ENCODE peak calls at places on chromosomes 3 and 15, in four cellular contexts. O, G, I and K are unnamed samples.

GRCh38 chr3:29279830-29280229 is 1.0 kb upstream of the RBMS3 start:
- DNase-seq in O (peak), G (no peak), I (no peak), K (peak)

GRCh38 chr3:52721002-52721741 is 15.3 kb downstream of the SPCS1 start:
- DNase-seq in O (no peak), G (no peak), I (no peak), K (peak)

GRCh38 chr3:150737874-150738679 is 24.9 kb downstream of the SIAH2 start:
- DNase-seq in O (peak), G (peak), I (no peak), K (peak)

GRCh38 chr15:52682776-52683175 is 3.6 kb upstream of the ATOSA start:
- DNase-seq in O (no peak), G (no peak), I (no peak), K (no peak)

GRCh38 chr15:39551476-39551875 is 29.4 kb upstream of the THBS1 start:
- DNase-seq in O (no peak), G (no peak), I (no peak), K (no peak)

GRCh38 chr3:138340511-138340910 is 7.9 kb upstream of the MRAS start:
- DNase-seq in O (no peak), G (no peak), I (no peak), K (no peak)

GRCh38 chr3:33437556-33438283 is 2.5 kb downstream of the UBP1 start:
- DNase-seq in O (peak), G (peak), I (peak), K (peak)

GRCh38 chr15:78944202-78944625 is 632 bp downstream of the CTSH start:
- DNase-seq in O (no peak), G (no peak), I (peak), K (no peak)

GRCh38 chr15:32685576-32685975 is 32.2 kb upstream of the GREM1 start:
- DNase-seq in O (peak), G (no peak), I (no peak), K (peak)

GRCh38 chr3:104909188-104909587 is 457.5 kb upstream of the ALCAM start:
- DNase-seq in O (peak), G (peak), I (no peak), K (peak)

GRCh38 chr3:195597848-195598247 is 14.1 kb upstream of the APOD start:
- DNase-seq in O (no peak), G (no peak), I (no peak), K (no peak)

GRCh38 chr3:52934626-52935530 is 37.5 kb upstream of the STIMATE start:
- DNase-seq in O (peak), G (peak), I (peak), K (peak)

GRCh38 chr3:146250449-146251382 is at the start of gene PLSCR4:
- DNase-seq in O (peak), G (peak), I (peak), K (peak)

GRCh38 chr15:40047413-40048154 is 8.6 kb upstream of the SRP14 start:
- DNase-seq in O (peak), G (peak), I (peak), K (peak)

GRCh38 chr15:66670698-66671580 is 31.1 kb upstream of the SMAD6 start:
- DNase-seq in O (no peak), G (peak), I (peak), K (no peak)

GRCh38 chr15:80825361-80826030 is 46.3 kb downstream of the CEMIP start:
- DNase-seq in O (no peak), G (no peak), I (no peak), K (peak)

GRCh38 chr3:25558106-25558505 is 106.6 kb downstream of the TOP2B start:
- DNase-seq in O (peak), G (no peak), I (peak), K (no peak)

GRCh38 chr3:6528951-6529350 is 332.0 kb upstream of the GRM7 start:
- DNase-seq in O (no peak), G (no peak), I (no peak), K (no peak)

GRCh38 chr3:44248152-44248551 is 6.5 kb downstream of the TOPAZ1 start:
- DNase-seq in O (no peak), G (no peak), I (no peak), K (no peak)

GRCh38 chr3:120145498-120146285 is 51.4 kb upstream of the GSK3B start:
- DNase-seq in O (peak), G (peak), I (no peak), K (peak)

GRCh38 chr3:160448845-160449659 is 534 bp downstream of the TRIM59 start:
- DNase-seq in O (peak), G (no peak), I (no peak), K (peak)

GRCh38 chr3:58577269-58577821 is at the start of gene FAM107A:
- DNase-seq in O (peak), G (no peak), I (no peak), K (peak)
- TF ChIP-seq CTCF in O (peak), G (no peak), I (no peak), K (peak)

DNA sequence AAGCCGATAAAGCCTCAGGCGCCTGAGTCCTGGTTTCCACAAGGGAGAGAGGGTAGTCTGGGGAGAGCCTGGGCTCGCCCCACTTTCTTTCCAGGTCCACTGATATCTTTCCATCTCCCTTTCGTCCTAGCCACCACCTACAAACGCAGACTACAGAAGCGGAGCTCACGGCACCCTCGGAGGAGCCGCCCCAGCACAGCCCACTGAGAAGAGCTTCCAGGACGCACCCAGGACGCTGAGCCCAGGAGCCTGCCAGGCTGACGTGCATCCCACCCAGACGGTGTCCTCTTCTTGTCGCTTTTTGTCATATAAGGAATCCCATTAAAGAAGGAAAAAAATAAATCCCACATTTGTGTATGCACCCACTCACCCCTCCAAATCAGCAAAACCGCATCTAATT is 21.1 kb downstream of the HAPLN3 start:
- DNase-seq in O (no peak), G (no peak), I (no peak), K (no peak)
- H3K4me3 ChIP-seq in O (no peak), G (no peak), I (no peak), K (no peak)

GRCh38 chr3:8458711-8459110 is 42.9 kb upstream of the LMCD1 start:
- DNase-seq in O (peak), G (no peak), I (no peak), K (peak)
- TF ChIP-seq CTCF in O (no peak), G (no peak), I (no peak), K (peak)

GRCh38 chr15:60004019-60004845 is at the start of gene FOXB1:
- DNase-seq in O (no peak), G (peak), I (no peak), K (no peak)
- H3K4me3 ChIP-seq in O (peak), G (no peak), I (no peak), K (peak)

GRCh38 chr15:85540085-85540797 is 159.8 kb downstream of the AKAP13 start:
- DNase-seq in O (no peak), G (no peak), I (no peak), K (no peak)
- TF ChIP-seq CTCF in O (no peak), G (no peak), I (no peak), K (no peak)

GRCh38 chr3:12558706-12559105 is 1.8 kb downstream of the MKRN2 start:
- DNase-seq in O (no peak), G (no peak), I (peak), K (no peak)
- H3K4me3 ChIP-seq in O (peak), G (peak), I (no peak), K (peak)

GRCh38 chr3:78741066-78741645 is 1026.6 kb downstream of the ROBO1 start:
- DNase-seq in O (no peak), G (no peak), I (peak), K (no peak)
- TF ChIP-seq CTCF in O (peak), G (peak), I (no peak), K (peak)

DNA sequence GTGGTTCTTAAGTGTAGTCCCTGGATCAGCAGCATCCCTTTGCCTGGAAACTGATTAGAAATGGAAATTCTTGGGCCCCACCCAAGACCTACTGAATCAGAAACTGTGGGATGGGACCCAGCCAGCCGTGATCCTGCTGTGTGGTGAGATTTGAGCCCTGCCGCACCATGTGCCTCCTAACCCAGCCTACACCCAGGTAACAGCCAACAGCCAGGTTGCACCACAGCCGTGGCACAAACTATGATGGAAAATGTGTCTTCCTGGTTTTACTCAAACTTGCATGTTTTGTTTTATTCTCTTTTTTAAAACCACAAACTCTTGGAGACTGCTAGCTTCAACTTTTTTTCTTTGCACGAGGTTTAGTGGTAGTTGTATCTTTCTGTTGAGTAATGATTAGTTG is 2.6 kb downstream of the LIMD1 start:
- DNase-seq in O (peak), G (no peak), I (peak), K (peak)
- H3K4me3 ChIP-seq in O (peak), G (no peak), I (no peak), K (peak)